ENCODE peak calls at places on chromosome 17, in seven cellular contexts. V, Y, B, Z, J, E and T are unnamed samples.

GRCh38 chr17:80219777-80220708 is at the start of the genes SGSH and SLC26A11:
- DNase-seq in Z (peak; percentile 12), B (peak; percentile 11), Y (peak; percentile 87), V (peak; percentile 96), J (peak; percentile 45), E (peak; percentile 94), T (peak; percentile 25)

GRCh38 chr17:78397681-78398101 is 19.2 kb downstream of the PGS1 start:
- DNase-seq in E (no peak), V (no peak), J (peak; percentile 70), Z (no peak), B (no peak), Y (no peak), T (no peak)

GRCh38 chr17:63246344-63246743 is 199.8 kb downstream of the CYB561 start:
- DNase-seq in B (no peak), Z (no peak), Y (no peak), J (peak; percentile 49), E (no peak), V (no peak), T (no peak)

GRCh38 chr17:48052956-48053757 is 5.0 kb downstream of the NFE2L1 start:
- DNase-seq in B (no peak), V (peak; percentile 45), Z (no peak), Y (no peak), J (peak; percentile 50), E (peak; percentile 34), T (no peak)

GRCh38 chr17:46742539-46743270 is 75.8 kb downstream of the WNT3 start:
- DNase-seq in Y (no peak), Z (no peak), V (no peak), J (peak; percentile 95), B (peak; percentile 32), E (no peak), T (no peak)

GRCh38 chr17:82267575-82268379 is 5.7 kb downstream of the CSNK1D start:
- DNase-seq in J (peak; percentile 98), Z (no peak), B (peak; percentile 74), E (no peak), V (peak; percentile 76), Y (peak; percentile 76), T (no peak)

GRCh38 chr17:27778193-27778592 is 22.1 kb downstream of the NOS2 start:
- DNase-seq in Z (no peak), B (peak; percentile 66), J (peak; percentile 52), Y (no peak), E (no peak), V (no peak), T (no peak)

GRCh38 chr17:49393491-49394255 is 21.0 kb downstream of the PHB1 start:
- DNase-seq in V (no peak), Y (no peak), Z (no peak), J (no peak), E (no peak), B (no peak), T (no peak)

GRCh38 chr17:4365628-4366311 is 705 bp downstream of the UBE2G1 start:
- DNase-seq in E (peak; percentile 71), B (peak; percentile 9), V (no peak), J (no peak), Y (no peak), Z (peak; percentile 20), T (no peak)

GRCh38 chr17:77733576-77734296 is 224.8 kb upstream of the TNRC6C start:
- DNase-seq in V (no peak), Y (peak; percentile 14), B (no peak), J (no peak), E (no peak), Z (no peak), T (no peak)

GRCh38 chr17:81453049-81453448 is 57.8 kb downstream of the BAHCC1 start:
- DNase-seq in J (no peak), V (no peak), Y (no peak), Z (no peak), E (no peak), B (no peak), T (no peak)

GRCh38 chr17:44005865-44006580 is 1.6 kb downstream of the NAGS start:
- DNase-seq in E (peak; percentile 60), Y (peak; percentile 79), J (no peak), Z (no peak), B (no peak), V (no peak), T (peak; percentile 21)

GRCh38 chr17:64687959-64688358 is 25.9 kb upstream of the SMURF2 start:
- DNase-seq in E (no peak), Y (no peak), B (no peak), V (no peak), Z (no peak), J (peak; percentile 78), T (no peak)

GRCh38 chr17:28188841-28189263 is 130.1 kb upstream of the TMEM97 start:
- DNase-seq in E (no peak), V (no peak), Y (no peak), J (peak; percentile 27), B (no peak), Z (no peak), T (no peak)

GRCh38 chr17:73338050-73338491 is 26.3 kb upstream of the CDC42EP4 start:
- DNase-seq in E (no peak), Y (no peak), Z (no peak), V (no peak), J (peak; percentile 36), B (no peak), T (no peak)

GRCh38 chr17:82110298-82110697 is 12.3 kb upstream of the FASN start:
- DNase-seq in B (no peak), E (no peak), Z (no peak), J (no peak), V (no peak), Y (no peak), T (no peak)

GRCh38 chr17:43734376-43734775 is 24.2 kb downstream of the SOST start:
- DNase-seq in E (no peak), Y (no peak), Z (no peak), V (no peak), B (no peak), J (peak; percentile 93), T (no peak)

GRCh38 chr17:14201087-14201486 is 35.6 kb downstream of the CDRT15 start:
- DNase-seq in J (no peak), B (no peak), Y (peak; percentile 81), Z (no peak), E (no peak), V (no peak), T (peak; percentile 29)

GRCh38 chr17:21157586-21158370 is 31.0 kb downstream of the DHRS7B start:
- DNase-seq in Z (no peak), B (no peak), E (no peak), V (no peak), J (no peak), Y (no peak), T (no peak)

GRCh38 chr17:1087381-1088241 is 90.7 kb downstream of the TIMM22 start:
- DNase-seq in Y (no peak), V (no peak), E (no peak), Z (no peak), B (peak; percentile 34), J (no peak), T (no peak)

GRCh38 chr17:57357392-57357784 is 101.1 kb downstream of the MSI2 start:
- DNase-seq in Z (no peak), J (no peak), V (no peak), B (no peak), E (no peak), Y (no peak), T (no peak)

GRCh38 chr17:74192950-74193781 is 10.3 kb upstream of the RPL38 start:
- DNase-seq in Z (no peak), J (peak; percentile 65), B (no peak), Y (no peak), E (peak; percentile 64), V (no peak), T (no peak)

GRCh38 chr17:42660692-42661345 is 1.7 kb downstream of the TUBG2 start:
- DNase-seq in E (no peak), V (no peak), Z (no peak), Y (no peak), J (peak; percentile 56), B (no peak), T (no peak)

GRCh38 chr17:76397687-76398522 is 13.5 kb downstream of the SPHK1 start:
- DNase-seq in Z (peak; percentile 72), E (peak; percentile 98), Y (peak; percentile 95), V (peak; percentile 83), J (peak; percentile 91), B (peak; percentile 61), T (peak; percentile 71)

GRCh38 chr17:43669971-43670644 is 8.4 kb upstream of the MEOX1 start:
- DNase-seq in Y (no peak), Z (no peak), B (no peak), J (no peak), E (no peak), V (no peak), T (no peak)

GRCh38 chr17:72657467-72658317 is 434.8 kb downstream of the SLC39A11 start:
- DNase-seq in J (peak; percentile 37), V (no peak), Y (no peak), Z (no peak), E (no peak), B (no peak), T (no peak)

GRCh38 chr17:54381482-54381881 is 519.2 kb upstream of the TOM1L1 start:
- DNase-seq in J (no peak), E (no peak), B (no peak), Y (no peak), Z (no peak), V (no peak), T (no peak)

GRCh38 chr17:48054238-48055185 is 6.4 kb downstream of the NFE2L1 start:
- DNase-seq in V (peak; percentile 53), Z (no peak), Y (no peak), J (peak; percentile 76), B (no peak), E (peak; percentile 89), T (no peak)

GRCh38 chr17:31339906-31340661 is 18.7 kb upstream of the EVI2A start:
- DNase-seq in Y (no peak), J (peak; percentile 73), E (no peak), Z (no peak), B (no peak), V (no peak), T (no peak)

GRCh38 chr17:43755389-43755875 is 3.2 kb downstream of the SOST start:
- DNase-seq in E (peak; percentile 65), Y (no peak), J (peak; percentile 27), V (no peak), Z (no peak), B (no peak), T (no peak)